ENCODE peak calls at places on chromosomes 5 and 9, in four cellular contexts. One of them, this sample, is unnamed.

GRCh38 chr5:96734871-96735325 is 72.7 kb downstream of the CAST start:
- DNase-seq in mesothelial cell of epicardium: no peak
- DNase-seq in fibroblast of pulmonary artery: peak
- DNase-seq in heart right ventricle: no peak
- DNase-seq in this sample: no peak

GRCh38 chr5:152331006-152331405 is 74.1 kb downstream of the NMUR2 start:
- DNase-seq in mesothelial cell of epicardium: no peak
- DNase-seq in fibroblast of pulmonary artery: no peak
- DNase-seq in heart right ventricle: no peak
- DNase-seq in this sample: no peak

GRCh38 chr5:111169269-111169668 is 54.9 kb upstream of the CAMK4 start:
- DNase-seq in mesothelial cell of epicardium: no peak
- DNase-seq in fibroblast of pulmonary artery: no peak
- DNase-seq in heart right ventricle: no peak
- DNase-seq in this sample: no peak

GRCh38 chr5:96245401-96246091 is 187.5 kb downstream of the PCSK1 start:
- DNase-seq in mesothelial cell of epicardium: no peak
- DNase-seq in fibroblast of pulmonary artery: no peak
- DNase-seq in heart right ventricle: no peak
- DNase-seq in this sample: no peak

GRCh38 chr5:140365941-140366340 is 5.9 kb downstream of the SLC4A9 start:
- DNase-seq in mesothelial cell of epicardium: no peak
- DNase-seq in fibroblast of pulmonary artery: no peak
- DNase-seq in heart right ventricle: no peak
- DNase-seq in this sample: no peak

GRCh38 chr5:165410476-165410875 is 1905.1 kb downstream of the MAT2B start:
- DNase-seq in mesothelial cell of epicardium: no peak
- DNase-seq in fibroblast of pulmonary artery: no peak
- DNase-seq in heart right ventricle: no peak
- DNase-seq in this sample: no peak

GRCh38 chr9:36437790-36438189 is 37.7 kb upstream of the RNF38 start:
- DNase-seq in mesothelial cell of epicardium: no peak
- DNase-seq in fibroblast of pulmonary artery: no peak
- DNase-seq in heart right ventricle: no peak
- DNase-seq in this sample: no peak

GRCh38 chr5:177132504-177133118 is 962 bp upstream of the NSD1 start:
- DNase-seq in mesothelial cell of epicardium: peak
- DNase-seq in fibroblast of pulmonary artery: no peak
- DNase-seq in heart right ventricle: peak
- DNase-seq in this sample: peak

GRCh38 chr9:95105519-95106287 is 211.8 kb downstream of the FANCC start:
- DNase-seq in mesothelial cell of epicardium: no peak
- DNase-seq in fibroblast of pulmonary artery: no peak
- DNase-seq in heart right ventricle: no peak
- DNase-seq in this sample: no peak

GRCh38 chr9:37449877-37450632 is 15.2 kb downstream of the ZBTB5 start:
- DNase-seq in mesothelial cell of epicardium: no peak
- DNase-seq in fibroblast of pulmonary artery: no peak
- DNase-seq in heart right ventricle: no peak
- DNase-seq in this sample: no peak

GRCh38 chr9:16721972-16722371 is 148.5 kb downstream of the BNC2 start:
- DNase-seq in mesothelial cell of epicardium: no peak
- DNase-seq in fibroblast of pulmonary artery: peak
- DNase-seq in heart right ventricle: no peak
- DNase-seq in this sample: no peak

GRCh38 chr5:174323878-174324281 is 278.4 kb downstream of the NSG2 start:
- DNase-seq in mesothelial cell of epicardium: no peak
- DNase-seq in fibroblast of pulmonary artery: peak
- DNase-seq in heart right ventricle: no peak
- DNase-seq in this sample: peak

GRCh38 chr5:107217721-107218130 is 453.0 kb downstream of the EFNA5 start:
- DNase-seq in mesothelial cell of epicardium: no peak
- DNase-seq in fibroblast of pulmonary artery: no peak
- DNase-seq in heart right ventricle: peak
- DNase-seq in this sample: no peak

GRCh38 chr5:142792012-142792864 is 22.1 kb downstream of the ARHGAP26 start:
- DNase-seq in mesothelial cell of epicardium: no peak
- DNase-seq in fibroblast of pulmonary artery: no peak
- DNase-seq in heart right ventricle: no peak
- DNase-seq in this sample: no peak

GRCh38 chr9:38091310-38092199 is 22.5 kb upstream of the SHB start:
- DNase-seq in mesothelial cell of epicardium: no peak
- DNase-seq in fibroblast of pulmonary artery: no peak
- DNase-seq in heart right ventricle: no peak
- DNase-seq in this sample: no peak

GRCh38 chr9:124465736-124466135 is 15.5 kb downstream of the ADGRD2 start:
- DNase-seq in mesothelial cell of epicardium: no peak
- DNase-seq in fibroblast of pulmonary artery: no peak
- DNase-seq in heart right ventricle: no peak
- DNase-seq in this sample: no peak

GRCh38 chr5:113487411-113487778 is 858 bp downstream of the MCC start:
- DNase-seq in mesothelial cell of epicardium: no peak
- DNase-seq in fibroblast of pulmonary artery: peak
- DNase-seq in heart right ventricle: no peak
- DNase-seq in this sample: peak

GRCh38 chr9:99782962-99783718 is 38.5 kb upstream of the NR4A3 start:
- DNase-seq in mesothelial cell of epicardium: no peak
- DNase-seq in fibroblast of pulmonary artery: no peak
- DNase-seq in heart right ventricle: no peak
- DNase-seq in this sample: no peak

GRCh38 chr5:149605998-149606721 is 24.9 kb downstream of the ARHGEF37 start:
- DNase-seq in mesothelial cell of epicardium: no peak
- DNase-seq in fibroblast of pulmonary artery: peak
- DNase-seq in heart right ventricle: no peak
- DNase-seq in this sample: no peak

GRCh38 chr5:164224772-164225171 is 719.4 kb downstream of the MAT2B start:
- DNase-seq in mesothelial cell of epicardium: no peak
- DNase-seq in fibroblast of pulmonary artery: no peak
- DNase-seq in heart right ventricle: no peak
- DNase-seq in this sample: no peak

GRCh38 chr9:121557581-121558422 is 58.2 kb upstream of the GGTA1 start:
- DNase-seq in mesothelial cell of epicardium: no peak
- DNase-seq in fibroblast of pulmonary artery: peak
- DNase-seq in heart right ventricle: peak
- DNase-seq in this sample: no peak

GRCh38 chr9:16869961-16870605 is 387 bp downstream of the BNC2 start:
- DNase-seq in mesothelial cell of epicardium: peak
- DNase-seq in fibroblast of pulmonary artery: peak
- DNase-seq in heart right ventricle: peak
- DNase-seq in this sample: peak

GRCh38 chr5:74947961-74948613 is 81.9 kb upstream of the FAM169A start:
- DNase-seq in mesothelial cell of epicardium: no peak
- DNase-seq in fibroblast of pulmonary artery: peak
- DNase-seq in heart right ventricle: no peak
- DNase-seq in this sample: no peak

GRCh38 chr9:77893706-77894105 is 137.9 kb downstream of the GNAQ start:
- DNase-seq in mesothelial cell of epicardium: no peak
- DNase-seq in fibroblast of pulmonary artery: no peak
- DNase-seq in heart right ventricle: no peak
- DNase-seq in this sample: no peak

GRCh38 chr9:22838266-22838665 is 391.6 kb downstream of the DMRTA1 start:
- DNase-seq in mesothelial cell of epicardium: no peak
- DNase-seq in fibroblast of pulmonary artery: no peak
- DNase-seq in heart right ventricle: no peak
- DNase-seq in this sample: no peak

GRCh38 chr5:103668281-103668680 is 105.7 kb upstream of the NUDT12 start:
- DNase-seq in mesothelial cell of epicardium: no peak
- DNase-seq in fibroblast of pulmonary artery: peak
- DNase-seq in heart right ventricle: no peak
- DNase-seq in this sample: no peak

GRCh38 chr5:172939561-172939960 is 19.7 kb upstream of the RPL26L1 start:
- DNase-seq in mesothelial cell of epicardium: no peak
- DNase-seq in fibroblast of pulmonary artery: no peak
- DNase-seq in heart right ventricle: no peak
- DNase-seq in this sample: no peak

GRCh38 chr5:137164961-137165360 is 334.2 kb downstream of the SPOCK1 start:
- DNase-seq in mesothelial cell of epicardium: no peak
- DNase-seq in fibroblast of pulmonary artery: no peak
- DNase-seq in heart right ventricle: no peak
- DNase-seq in this sample: no peak

GRCh38 chr5:51960617-51961115 is 577.4 kb downstream of the ISL1 start:
- DNase-seq in mesothelial cell of epicardium: no peak
- DNase-seq in fibroblast of pulmonary artery: peak
- DNase-seq in heart right ventricle: no peak
- DNase-seq in this sample: no peak

GRCh38 chr5:112956606-112957005 is 20.0 kb upstream of the DCP2 start:
- DNase-seq in mesothelial cell of epicardium: no peak
- DNase-seq in fibroblast of pulmonary artery: no peak
- DNase-seq in heart right ventricle: no peak
- DNase-seq in this sample: no peak

GRCh38 chr5:168086104-168086610 is 205.3 kb upstream of the WWC1 start:
- DNase-seq in mesothelial cell of epicardium: no peak
- DNase-seq in fibroblast of pulmonary artery: no peak
- DNase-seq in heart right ventricle: no peak
- DNase-seq in this sample: no peak

GRCh38 chr9:69573666-69574456 is 98.3 kb downstream of the APBA1 start:
- DNase-seq in mesothelial cell of epicardium: no peak
- DNase-seq in fibroblast of pulmonary artery: peak
- DNase-seq in heart right ventricle: no peak
- DNase-seq in this sample: no peak

GRCh38 chr5:146515473-146516150 is 378 bp downstream of the GPR151 start:
- DNase-seq in mesothelial cell of epicardium: no peak
- DNase-seq in fibroblast of pulmonary artery: no peak
- DNase-seq in heart right ventricle: no peak
- DNase-seq in this sample: no peak

GRCh38 chr9:127777368-127777960 is 1.0 kb downstream of the SH2D3C start:
- DNase-seq in mesothelial cell of epicardium: no peak
- DNase-seq in fibroblast of pulmonary artery: no peak
- DNase-seq in heart right ventricle: no peak
- DNase-seq in this sample: no peak

GRCh38 chr5:14211818-14212799 is 69.0 kb downstream of the TRIO start:
- DNase-seq in mesothelial cell of epicardium: no peak
- DNase-seq in fibroblast of pulmonary artery: no peak
- DNase-seq in heart right ventricle: no peak
- DNase-seq in this sample: no peak

GRCh38 chr9:16626577-16627130 is 243.8 kb downstream of the BNC2 start:
- DNase-seq in mesothelial cell of epicardium: no peak
- DNase-seq in fibroblast of pulmonary artery: peak
- DNase-seq in heart right ventricle: no peak
- DNase-seq in this sample: no peak

GRCh38 chr5:84796399-84796798 is 411.7 kb upstream of the EDIL3 start:
- DNase-seq in mesothelial cell of epicardium: no peak
- DNase-seq in fibroblast of pulmonary artery: no peak
- DNase-seq in heart right ventricle: no peak
- DNase-seq in this sample: no peak

GRCh38 chr5:179308563-179309382 is 36.5 kb downstream of the ADAMTS2 start:
- DNase-seq in mesothelial cell of epicardium: no peak
- DNase-seq in fibroblast of pulmonary artery: no peak
- DNase-seq in heart right ventricle: no peak
- DNase-seq in this sample: no peak

GRCh38 chr9:14075218-14075617 is 238.7 kb downstream of the NFIB start:
- DNase-seq in mesothelial cell of epicardium: no peak
- DNase-seq in fibroblast of pulmonary artery: no peak
- DNase-seq in heart right ventricle: no peak
- DNase-seq in this sample: no peak

DNA sequence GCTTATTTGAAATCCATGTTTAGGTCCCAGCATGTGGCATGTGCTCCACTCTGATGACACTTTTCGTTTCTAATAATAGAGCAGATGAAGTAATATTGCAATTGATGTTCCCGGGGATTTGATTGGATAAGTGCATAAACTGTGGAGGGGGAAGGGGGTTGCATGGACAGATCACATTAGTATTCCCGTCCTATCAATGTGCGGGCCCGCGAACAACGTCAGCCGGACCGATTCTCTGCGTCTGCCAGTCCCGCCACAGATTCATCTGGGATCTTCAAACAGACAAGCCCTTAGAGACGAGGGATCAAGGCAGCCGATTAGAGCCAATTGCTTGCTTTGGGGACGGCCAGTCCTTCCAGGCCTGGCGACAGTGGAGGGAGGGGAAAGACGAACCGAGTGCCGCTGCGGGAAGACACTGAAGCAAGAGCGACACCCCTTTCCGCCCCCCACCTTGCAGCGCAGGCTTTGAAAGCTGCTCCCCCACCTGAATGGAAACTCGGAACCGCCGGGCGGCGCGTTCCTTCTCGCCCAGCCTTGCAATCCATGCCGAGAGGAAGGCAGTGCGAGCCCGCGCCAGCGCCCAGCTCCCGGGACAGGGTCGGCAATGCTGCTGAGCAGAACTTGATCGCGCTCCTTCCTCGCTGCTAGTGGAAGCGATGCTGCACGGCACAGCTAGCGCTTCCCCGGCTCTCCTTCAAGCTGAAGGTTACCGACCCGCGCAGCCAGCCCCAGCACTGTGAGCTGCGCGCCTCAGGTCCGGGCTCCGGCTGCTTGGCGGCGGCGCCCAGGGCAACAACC is at the start of gene RGS7BP:
- DNase-seq in mesothelial cell of epicardium: no peak
- DNase-seq in fibroblast of pulmonary artery: peak
- DNase-seq in heart right ventricle: peak
- DNase-seq in this sample: peak
- TF ChIP-seq CTCF in mesothelial cell of epicardium: no peak
- TF ChIP-seq CTCF in fibroblast of pulmonary artery: no peak
- TF ChIP-seq CTCF in heart right ventricle: peak
- TF ChIP-seq CTCF in this sample: no peak

DNA sequence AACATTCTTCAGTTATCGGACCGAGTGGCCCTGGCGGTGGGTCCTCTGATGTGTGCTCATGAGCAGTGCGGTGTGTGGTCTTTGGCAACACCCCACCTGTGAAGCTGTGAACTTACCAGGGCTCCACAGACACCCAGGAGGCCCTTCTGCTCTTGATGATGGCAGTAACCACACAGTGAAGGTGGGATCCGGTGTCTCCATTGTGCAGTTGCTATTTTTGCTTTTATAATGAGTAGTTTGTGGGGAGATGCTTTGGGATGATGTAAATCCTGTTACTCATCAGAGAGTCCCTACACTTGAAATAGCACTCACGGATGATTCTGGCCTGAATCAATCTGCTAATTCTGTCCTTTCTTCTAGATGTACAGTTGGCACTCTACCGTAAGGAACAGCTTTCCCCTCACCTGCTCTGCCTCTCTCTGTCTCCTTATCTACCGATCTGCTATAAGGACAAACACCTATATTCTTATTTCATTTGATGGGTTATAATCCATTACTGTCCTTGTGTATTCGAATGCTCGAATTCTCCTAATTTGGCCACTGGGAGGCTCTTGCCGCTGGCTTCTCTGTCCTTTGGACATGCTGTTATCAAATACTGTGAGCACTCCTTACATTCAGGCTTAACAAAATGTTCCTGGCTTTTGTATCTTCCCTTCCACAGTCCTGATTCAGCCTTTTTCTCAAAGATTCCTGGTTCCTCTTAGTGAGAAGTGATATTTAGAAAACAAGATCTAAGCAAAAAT is 20.2 kb downstream of the ATPSCKMT start:
- DNase-seq in mesothelial cell of epicardium: no peak
- DNase-seq in fibroblast of pulmonary artery: peak
- DNase-seq in heart right ventricle: no peak
- DNase-seq in this sample: no peak
- TF ChIP-seq CTCF in mesothelial cell of epicardium: no peak
- TF ChIP-seq CTCF in fibroblast of pulmonary artery: peak
- TF ChIP-seq CTCF in heart right ventricle: no peak
- TF ChIP-seq CTCF in this sample: no peak

GRCh38 chr5:138937392-138938387 is 62.6 kb upstream of the LRRTM2 start:
- DNase-seq in mesothelial cell of epicardium: no peak
- DNase-seq in fibroblast of pulmonary artery: no peak
- DNase-seq in heart right ventricle: no peak
- DNase-seq in this sample: no peak
- TF ChIP-seq CTCF in mesothelial cell of epicardium: no peak
- TF ChIP-seq CTCF in fibroblast of pulmonary artery: no peak
- TF ChIP-seq CTCF in heart right ventricle: no peak
- TF ChIP-seq CTCF in this sample: no peak

GRCh38 chr5:135126688-135127603 is 92.9 kb upstream of the PITX1 start:
- DNase-seq in mesothelial cell of epicardium: no peak
- DNase-seq in fibroblast of pulmonary artery: no peak
- DNase-seq in heart right ventricle: no peak
- DNase-seq in this sample: no peak
- TF ChIP-seq CTCF in mesothelial cell of epicardium: no peak
- TF ChIP-seq CTCF in fibroblast of pulmonary artery: no peak
- TF ChIP-seq CTCF in heart right ventricle: no peak
- TF ChIP-seq CTCF in this sample: no peak

This sample was measured in progenitor cell of endocrine pancreas.